ENCODE peak calls at places on chromosomes 3 and 15, in four cellular contexts. B is HL-60, S is GM12878, V is K562. U is an unnamed sample.

GRCh38 chr15:39859609-39860008 is 60.5 kb downstream of the GPR176 start:
- DNase-seq in B (no peak), V (no peak), S (no peak), U (no peak)

GRCh38 chr3:46393554-46394434 is 13.1 kb downstream of the CCR5AS start:
- DNase-seq in B (peak), V (peak), S (no peak), U (no peak)

GRCh38 chr3:143826296-143826695 is 22.0 kb downstream of the SLC9A9 start:
- DNase-seq in V (no peak), S (no peak), B (no peak), U (no peak)

GRCh38 chr3:134232146-134232545 is 18.5 kb downstream of the RYK start:
- DNase-seq in V (no peak), B (no peak), S (no peak), U (no peak)

GRCh38 chr15:80070840-80071239 is 11.4 kb downstream of the ZFAND6 start:
- DNase-seq in B (peak), V (no peak), S (no peak), U (no peak)

GRCh38 chr15:101607102-101607501 is 45.1 kb downstream of the TM2D3 start:
- DNase-seq in S (no peak), B (no peak), V (no peak), U (no peak)

GRCh38 chr3:124075758-124076157 is 83.8 kb upstream of the ROPN1 start:
- DNase-seq in S (no peak), V (no peak), B (no peak), U (no peak)

GRCh38 chr3:122271246-122271898 is 53.7 kb upstream of the CSTA start:
- DNase-seq in B (no peak), V (no peak), S (no peak), U (no peak)

GRCh38 chr15:60798821-60799220 is 319.9 kb upstream of the ICE2 start:
- DNase-seq in V (no peak), B (no peak), S (peak), U (no peak)

GRCh38 chr15:57680021-57680420 is 26.5 kb upstream of the POLR2M start:
- DNase-seq in V (no peak), B (no peak), S (no peak), U (no peak)

DNA sequence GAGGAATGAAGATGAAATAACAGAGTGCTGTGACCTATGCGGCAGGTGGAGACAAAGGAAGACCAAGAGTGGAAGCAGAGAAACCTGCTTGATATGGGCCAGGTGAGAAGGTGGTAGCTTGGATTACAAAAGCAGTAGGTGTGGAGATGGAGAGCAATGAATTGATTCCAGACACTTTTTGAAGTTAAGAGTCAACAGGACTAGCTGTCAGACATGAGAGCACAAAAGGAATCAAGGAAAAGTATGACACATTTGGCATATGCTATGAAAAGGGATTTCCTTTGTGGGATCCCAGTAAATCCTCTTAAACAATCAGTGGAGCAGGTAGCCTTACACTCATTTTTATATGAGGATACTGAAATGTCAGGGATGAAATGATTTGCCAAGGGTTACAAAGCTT is 160.5 kb downstream of the GREM1 start:
- DNase-seq in S (no peak), B (no peak), V (no peak), U (no peak)
- TF ChIP-seq SPI1 in S (no peak), B (no peak), V (no peak), U (no peak)

GRCh38 chr3:14600075-14600474 is 51.5 kb upstream of the CCDC174 start:
- DNase-seq in S (no peak), V (no peak), B (no peak), U (no peak)

GRCh38 chr3:14602006-14602803 is 49.4 kb upstream of the CCDC174 start:
- DNase-seq in V (peak), S (no peak), B (no peak), U (peak)

GRCh38 chr3:14599488-14599887 is 52.1 kb upstream of the CCDC174 start:
- DNase-seq in B (no peak), V (no peak), S (no peak), U (no peak)

GRCh38 chr3:14601692-14602005 is 49.9 kb upstream of the CCDC174 start:
- DNase-seq in S (no peak), V (no peak), B (no peak), U (no peak)

GRCh38 chr3:14600856-14601610 is 50.5 kb upstream of the CCDC174 start:
- DNase-seq in B (no peak), V (no peak), S (no peak), U (no peak)
- TF ChIP-seq SPI1 in B (no peak), V (no peak), S (no peak), U (no peak)

DNA sequence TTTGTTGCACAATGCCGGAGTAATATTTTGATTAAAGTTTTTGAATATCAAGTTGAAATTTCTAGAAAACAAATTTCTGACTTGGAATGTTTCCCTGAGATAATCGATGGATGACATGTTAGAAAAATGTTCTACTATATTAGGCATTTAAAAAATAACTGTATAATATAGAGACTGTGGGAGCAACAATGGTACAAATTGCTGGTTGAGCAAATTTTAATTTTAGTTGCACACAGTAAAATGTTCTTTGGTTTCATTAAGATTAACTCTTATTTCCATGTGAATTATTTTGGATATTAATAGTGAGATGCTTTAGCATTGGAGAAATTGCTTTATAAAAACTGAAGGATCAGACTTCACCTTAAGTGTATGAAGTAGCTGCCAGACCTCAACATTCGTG is 9.3 kb downstream of the USP3 start:
- DNase-seq in S (no peak), V (no peak), B (no peak), U (no peak)
- TF ChIP-seq SPI1 in S (no peak), V (no peak), B (no peak), U (no peak)

DNA sequence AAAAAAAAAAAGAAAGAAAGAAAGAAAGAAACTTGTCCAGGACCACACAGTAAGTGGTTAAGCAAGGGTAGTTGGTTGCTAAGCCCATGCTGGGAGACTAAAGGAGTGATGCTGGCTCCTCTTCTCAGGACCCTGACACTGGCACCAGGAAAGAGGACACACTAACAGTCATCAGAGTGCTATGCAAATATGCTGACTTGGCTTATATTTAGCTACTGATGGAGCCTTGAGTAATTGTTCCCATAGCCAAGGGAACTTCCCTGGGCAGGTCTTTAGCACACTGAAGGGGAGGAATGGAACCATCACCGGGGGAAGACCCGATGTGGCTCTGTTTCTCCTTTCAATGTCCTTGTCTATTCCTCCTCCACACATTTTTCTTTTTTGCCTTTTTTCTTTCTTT is 6.3 kb downstream of the TMEM40 start:
- DNase-seq in S (peak), V (no peak), B (no peak), U (no peak)
- TF ChIP-seq SPI1 in S (no peak), V (no peak), B (no peak), U (no peak)

GRCh38 chr15:84879088-84879780 is 5.2 kb upstream of the SLC28A1 start:
- DNase-seq in V (no peak), S (no peak), B (no peak), U (no peak)
- TF ChIP-seq SPI1 in V (no peak), S (no peak), B (no peak), U (no peak)

DNA sequence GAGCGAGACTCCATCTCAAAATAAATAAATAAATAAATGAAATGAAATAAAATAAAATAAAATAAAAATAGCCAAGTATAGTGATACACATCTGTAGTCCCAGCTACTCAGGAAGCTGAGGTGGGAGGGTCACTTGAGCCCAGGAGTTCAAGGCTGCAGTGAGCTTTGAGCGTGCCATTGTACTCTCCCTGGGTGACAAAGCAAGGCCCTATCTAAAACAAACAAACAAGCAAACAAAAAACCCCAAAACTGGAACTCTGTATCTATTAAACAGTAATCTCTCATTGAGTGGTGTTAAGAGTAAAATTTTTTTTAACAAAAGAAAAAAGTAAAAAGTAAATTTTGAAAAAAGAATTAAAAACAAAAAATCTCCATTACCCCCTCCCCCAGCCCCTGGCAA is 20.8 kb downstream of the EPM2AIP1 start:
- DNase-seq in V (no peak), B (no peak), S (no peak), U (no peak)
- TF ChIP-seq SPI1 in V (no peak), B (no peak), S (no peak), U (no peak)

DNA sequence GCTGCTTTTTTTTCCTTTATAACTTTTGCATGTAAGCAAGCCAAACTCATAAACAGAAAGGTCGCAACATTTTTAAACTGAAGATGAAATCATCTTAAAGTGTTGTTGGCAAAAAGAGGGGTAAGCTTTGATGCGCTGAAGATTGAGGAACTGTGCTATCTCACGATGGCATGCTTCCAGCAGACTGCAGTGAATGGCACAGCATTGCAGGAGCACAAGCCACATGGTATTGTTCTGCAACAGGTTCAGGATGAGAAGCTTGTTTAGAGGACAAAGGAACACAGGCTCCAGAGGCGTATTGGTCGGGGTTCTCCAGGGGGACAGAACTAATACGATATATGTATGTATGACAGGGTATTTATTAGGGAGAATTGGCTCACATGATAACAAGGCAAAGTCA is 13.8 kb upstream of the PLD1 start:
- DNase-seq in B (no peak), V (no peak), S (no peak), U (no peak)
- TF ChIP-seq SPI1 in B (peak), V (peak), S (peak), U (no peak)

GRCh38 chr3:195250473-195251251 is 20.3 kb downstream of the XXYLT1 start:
- DNase-seq in B (no peak), S (no peak), V (no peak), U (no peak)

GRCh38 chr3:195247863-195248189 is 23.1 kb downstream of the XXYLT1 start:
- DNase-seq in V (no peak), B (no peak), S (no peak), U (no peak)

GRCh38 chr3:195248281-195248680 is 22.7 kb downstream of the XXYLT1 start:
- DNase-seq in V (no peak), B (no peak), S (no peak), U (no peak)

GRCh38 chr3:195249858-195250464 is 21.0 kb downstream of the XXYLT1 start:
- DNase-seq in B (no peak), V (no peak), S (no peak), U (no peak)

DNA sequence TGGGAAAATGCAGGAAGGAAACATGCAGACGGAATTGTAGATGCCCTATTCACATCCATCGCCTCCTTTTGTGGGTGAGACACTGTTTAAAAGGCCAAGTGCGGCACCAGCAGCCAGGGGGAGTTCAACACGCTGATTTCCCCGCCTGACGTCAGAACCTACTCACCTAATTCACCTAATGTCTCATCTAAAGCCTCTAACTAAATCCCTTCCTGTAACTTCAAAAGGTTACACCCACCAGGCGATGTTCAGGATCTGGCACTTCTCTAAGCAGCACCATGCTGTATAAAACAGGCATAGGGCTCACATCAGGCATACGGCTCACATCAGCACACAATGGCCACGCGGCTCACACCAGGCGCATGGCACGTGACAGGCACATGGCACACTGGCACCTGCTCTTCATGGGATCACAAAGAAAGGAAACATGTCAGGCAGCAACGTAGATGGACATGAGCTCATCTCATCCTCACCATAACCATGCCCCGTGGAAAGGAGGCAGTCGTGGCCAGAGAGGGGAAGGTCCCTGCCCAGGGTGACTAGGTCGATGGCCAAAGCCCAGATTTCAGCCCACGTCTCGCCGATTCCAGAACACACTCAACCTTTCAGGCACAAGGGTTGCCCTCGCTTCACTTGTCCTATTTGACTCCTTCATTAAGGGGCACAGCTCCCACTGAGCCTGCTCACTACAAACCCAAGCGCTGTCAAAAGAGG is 21.7 kb downstream of the XXYLT1 start:
- DNase-seq in S (no peak), B (no peak), V (no peak), U (no peak)
- TF ChIP-seq SPI1 in S (no peak), B (no peak), V (no peak), U (no peak)

U was measured in GM12891.